ENCODE peak calls at places on chromosome 2, in eight cellular contexts. Y is AG10803, S is lung, T is fibroblast of mammary gland, F is HFF-Myc, J is epithelial cell of proximal tubule, B is lower leg skin, K is right atrium auricular region. O is an unnamed sample.

GRCh38 chr2:175698076-175698475 is 304.0 kb downstream of the LNPK start:
- DNase-seq in F (no peak), S (no peak), J (peak; percentile 6), B (no peak), K (no peak), T (no peak), Y (no peak), O (no peak)

GRCh38 chr2:132991464-132992045 is 321.6 kb upstream of the LYPD1 start:
- DNase-seq in Y (no peak), B (no peak), J (no peak), K (no peak), T (no peak), F (no peak), S (no peak), O (no peak)

GRCh38 chr2:231250146-231250545 is 51.7 kb downstream of the ARMC9 start:
- DNase-seq in Y (peak; percentile 68), F (no peak), B (no peak), S (no peak), T (no peak), K (no peak), J (no peak), O (no peak)

GRCh38 chr2:58834404-58834803 is 593.3 kb upstream of the FANCL start:
- DNase-seq in S (no peak), F (peak; percentile 30), T (peak; percentile 15), B (no peak), K (no peak), Y (peak; percentile 24), J (no peak), O (no peak)

GRCh38 chr2:163191372-163191771 is 352.8 kb upstream of the KCNH7 start:
- DNase-seq in J (no peak), F (no peak), B (no peak), S (no peak), T (peak; percentile 71), Y (peak; percentile 53), K (no peak), O (no peak)

GRCh38 chr2:215435809-215436704 is at the start of gene FN1:
- DNase-seq in T (peak; percentile 99), K (peak; percentile 95), Y (peak; percentile 99), J (no peak), F (peak; percentile 86), S (peak; percentile 86), B (peak; percentile 98), O (peak; percentile 94)

GRCh38 chr2:25293145-25293544 is 48.6 kb downstream of the DNMT3A start:
- DNase-seq in B (no peak), F (no peak), S (no peak), J (no peak), Y (no peak), T (no peak), K (no peak), O (no peak)

GRCh38 chr2:188089896-188090295 is 201.8 kb upstream of the GULP1 start:
- DNase-seq in F (no peak), S (no peak), Y (peak; percentile 9), B (no peak), T (peak; percentile 54), K (no peak), J (no peak), O (no peak)

GRCh38 chr2:10042301-10043161 is 819 bp upstream of the KLF11 start:
- DNase-seq in F (no peak), B (peak; percentile 97), Y (peak; percentile 65), K (peak; percentile 95), T (peak; percentile 57), S (peak; percentile 79), J (no peak), O (no peak)
- TF ChIP-seq CTCF in F (no peak), B (no peak), Y (peak; percentile 26), K (peak; percentile 30), T (no peak), S (no peak), J (peak; percentile 12), O (no peak)

GRCh38 chr2:131039101-131039440 is 54.2 kb downstream of the FAM168B start:
- DNase-seq in K (peak; percentile 44), J (no peak), S (no peak), Y (no peak), B (peak; percentile 64), F (no peak), T (no peak), O (no peak)

GRCh38 chr2:131036696-131037397 is 56.4 kb downstream of the FAM168B start:
- DNase-seq in B (peak; percentile 80), T (no peak), Y (no peak), K (peak; percentile 18), J (no peak), S (no peak), F (no peak), O (no peak)

GRCh38 chr2:131038258-131039100 is 54.8 kb downstream of the FAM168B start:
- DNase-seq in Y (no peak), K (peak; percentile 23), T (no peak), J (no peak), S (no peak), F (no peak), B (peak; percentile 68), O (no peak)

GRCh38 chr2:131036269-131036668 is 57.0 kb downstream of the FAM168B start:
- DNase-seq in Y (no peak), B (peak; percentile 81), J (no peak), F (no peak), T (no peak), K (peak; percentile 50), S (no peak), O (no peak)

DNA sequence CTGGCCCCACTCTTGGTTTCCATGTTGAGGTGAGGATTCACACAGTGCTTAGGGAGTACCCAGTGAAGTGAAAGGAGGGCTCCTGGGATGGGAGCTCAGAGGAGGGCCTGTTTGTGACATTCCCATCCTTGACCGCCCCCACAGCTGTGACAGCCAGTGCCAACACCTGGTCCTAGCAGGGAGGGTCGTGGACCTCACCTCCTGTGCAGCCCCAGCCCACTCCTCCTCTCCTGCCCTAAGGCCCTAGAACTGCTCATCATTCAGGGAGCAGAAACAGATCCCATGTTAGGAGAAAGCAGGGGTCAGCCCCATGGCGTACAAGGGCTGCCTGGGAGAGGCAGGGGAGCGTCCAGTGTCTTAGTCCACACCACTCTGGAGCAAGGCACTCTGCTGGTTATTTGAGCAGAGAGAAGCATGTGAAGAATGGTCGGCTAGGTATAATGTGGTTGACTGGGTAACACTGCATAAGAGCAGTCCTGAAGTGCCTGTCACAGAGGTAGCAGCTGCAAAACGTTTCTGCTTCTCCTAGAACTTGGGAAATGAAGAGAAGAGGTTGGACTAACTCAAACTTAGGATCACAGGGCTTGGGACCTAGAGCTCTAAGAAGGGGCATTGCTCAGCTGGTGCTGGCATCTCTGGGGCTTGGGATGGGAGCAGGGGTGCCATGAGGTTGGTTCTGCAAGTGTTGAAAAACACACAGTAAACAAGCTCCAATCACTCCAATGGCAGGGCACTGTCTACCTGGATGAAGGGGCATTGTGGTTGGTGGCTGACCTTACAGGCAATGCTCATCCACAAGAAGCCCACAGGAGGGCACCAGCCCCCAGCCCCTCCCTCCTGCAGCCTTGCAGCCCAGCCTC is 55.6 kb downstream of the FAM168B start:
- DNase-seq in F (no peak), J (no peak), Y (no peak), K (peak; percentile 53), T (no peak), B (peak; percentile 79), S (no peak), O (no peak)
- TF ChIP-seq CTCF in F (no peak), J (no peak), Y (no peak), K (no peak), T (no peak), B (no peak), S (no peak), O (no peak)

GRCh38 chr2:191869178-191869577 is 22.3 kb upstream of the CAVIN2 start:
- DNase-seq in F (no peak), T (peak; percentile 52), S (no peak), K (no peak), Y (no peak), B (no peak), J (no peak), O (no peak)

GRCh38 chr2:191866675-191867506 is 20.0 kb upstream of the CAVIN2 start:
- DNase-seq in B (no peak), T (peak; percentile 96), Y (peak; percentile 94), F (peak; percentile 98), S (peak; percentile 51), J (peak; percentile 93), K (peak; percentile 63), O (peak; percentile 57)

GRCh38 chr2:191869781-191870180 is 22.9 kb upstream of the CAVIN2 start:
- DNase-seq in K (no peak), B (no peak), S (no peak), Y (no peak), J (no peak), F (no peak), T (peak; percentile 56), O (no peak)

GRCh38 chr2:191867507-191867847 is 20.6 kb upstream of the CAVIN2 start:
- DNase-seq in K (no peak), S (no peak), T (no peak), Y (no peak), F (no peak), B (no peak), J (no peak), O (no peak)

DNA sequence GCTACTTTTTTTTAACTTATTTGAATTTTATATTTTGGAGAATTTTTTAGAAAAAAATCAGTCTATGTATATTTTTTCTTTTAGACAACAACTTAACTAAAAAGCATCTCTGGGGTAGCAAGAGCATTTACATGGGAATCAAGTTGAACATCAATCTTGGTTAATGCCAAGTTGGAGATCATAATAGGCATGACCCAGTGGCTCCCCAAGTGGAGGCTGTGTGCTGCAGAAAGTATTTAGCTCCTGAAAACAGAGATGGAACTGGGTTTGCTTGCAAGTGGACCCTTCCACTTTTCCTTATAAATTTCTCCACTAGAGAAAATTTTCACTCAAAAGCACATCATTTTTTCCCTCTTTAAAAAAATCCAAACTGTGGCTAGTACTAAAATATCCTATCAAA is 23.9 kb upstream of the CAVIN2 start:
- DNase-seq in Y (no peak), F (no peak), K (no peak), J (no peak), S (no peak), T (no peak), B (no peak), O (no peak)
- TF ChIP-seq CTCF in Y (peak; percentile 2), F (peak; percentile 22), K (no peak), J (peak; percentile 52), S (no peak), T (peak; percentile 41), B (no peak), O (no peak)

GRCh38 chr2:64957114-64957903 is 31.9 kb upstream of the SLC1A4 start:
- DNase-seq in J (no peak), K (no peak), Y (no peak), B (no peak), S (no peak), T (no peak), F (no peak), O (no peak)

GRCh38 chr2:64952113-64952895 is 36.9 kb upstream of the SLC1A4 start:
- DNase-seq in K (no peak), T (no peak), B (no peak), Y (no peak), J (no peak), S (no peak), F (no peak), O (no peak)

GRCh38 chr2:64958556-64958955 is 30.6 kb upstream of the SLC1A4 start:
- DNase-seq in F (no peak), J (no peak), K (no peak), B (no peak), T (no peak), Y (no peak), S (no peak), O (no peak)

GRCh38 chr2:64952896-64953482 is 36.2 kb upstream of the SLC1A4 start:
- DNase-seq in B (no peak), T (peak; percentile 88), S (no peak), Y (peak; percentile 20), K (no peak), J (no peak), F (peak; percentile 59), O (no peak)

DNA sequence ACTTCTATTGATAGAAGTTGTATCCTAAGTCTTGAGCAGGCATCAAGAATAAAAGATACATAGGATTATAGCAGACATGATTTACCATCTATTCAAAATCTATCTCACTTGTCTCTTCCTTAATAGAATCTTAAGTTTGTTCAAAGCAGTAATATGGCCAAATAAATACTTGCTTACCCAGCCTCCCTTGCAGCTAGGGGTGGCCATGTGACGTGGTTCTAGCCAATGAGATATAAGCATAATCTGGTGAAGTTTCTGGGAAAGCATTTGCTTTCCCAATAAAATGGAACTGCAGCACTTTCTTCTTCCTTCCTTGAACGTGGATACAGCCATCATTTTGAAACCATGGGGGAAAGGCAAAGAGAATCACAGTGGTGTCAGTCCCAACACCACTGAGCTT is 33.7 kb upstream of the SLC1A4 start:
- DNase-seq in T (no peak), K (no peak), F (no peak), B (no peak), S (no peak), J (no peak), Y (no peak), O (no peak)
- TF ChIP-seq CTCF in T (no peak), K (no peak), F (no peak), B (no peak), S (no peak), J (no peak), Y (no peak), O (no peak)